ENCODE peak calls at places on chromosomes 6 and 20, in four cellular contexts. E is A549, Z is esophagus muscularis mucosa, V is tibial nerve. A is an unnamed sample.

GRCh38 chr6:123810948-123811347 is 7.3 kb downstream of the NKAIN2 start:
- DNase-seq in E (no peak), Z (no peak), V (no peak), A (no peak)

GRCh38 chr6:13278184-13278583 is 50.2 kb downstream of the TBC1D7 start:
- DNase-seq in E (no peak), Z (no peak), V (no peak), A (no peak)

GRCh38 chr20:4985658-4986057 is 15.7 kb downstream of the SLC23A2 start:
- DNase-seq in E (no peak), Z (no peak), V (no peak), A (no peak)

GRCh38 chr6:160306284-160306683 is 41.9 kb upstream of the SLC22A3 start:
- DNase-seq in E (no peak), Z (peak), V (no peak), A (no peak)

GRCh38 chr6:10177703-10178102 is 237.2 kb downstream of the TFAP2A start:
- DNase-seq in E (peak), Z (no peak), V (no peak), A (no peak)

GRCh38 chr20:43917380-43917779 is 2.7 kb downstream of the TOX2 start:
- DNase-seq in E (no peak), Z (no peak), V (no peak), A (no peak)

GRCh38 chr6:145151624-145152023 is 583.7 kb downstream of the EPM2A start:
- DNase-seq in E (no peak), Z (no peak), V (no peak), A (no peak)

GRCh38 chr6:156955494-156956183 is 178.5 kb downstream of the ARID1B start:
- DNase-seq in E (no peak), Z (no peak), V (no peak), A (no peak)

GRCh38 chr6:2434116-2434515 is 188.7 kb upstream of the GMDS start:
- DNase-seq in E (no peak), Z (peak), V (no peak), A (no peak)

GRCh38 chr6:43992783-43993505 is 134.3 kb downstream of the MRPL14 start:
- DNase-seq in E (no peak), Z (no peak), V (no peak), A (no peak)

GRCh38 chr20:41058007-41058673 is 29.5 kb downstream of the TOP1 start:
- DNase-seq in E (peak), Z (no peak), V (no peak), A (no peak)

GRCh38 chr6:29831776-29832175 is 4.2 kb downstream of the HLA-G start:
- DNase-seq in E (no peak), Z (no peak), V (no peak), A (no peak)

GRCh38 chr20:47276856-47277541 is 79.5 kb downstream of the ZMYND8 start:
- DNase-seq in E (no peak), Z (no peak), V (no peak), A (peak)

GRCh38 chr6:160357088-160357487 is 8.9 kb downstream of the SLC22A3 start:
- DNase-seq in E (no peak), Z (no peak), V (no peak), A (no peak)

GRCh38 chr6:74073429-74073828 is 377.4 kb downstream of the CD109 start:
- DNase-seq in E (no peak), Z (no peak), V (no peak), A (no peak)

GRCh38 chr6:157449610-157450009 is 68.6 kb downstream of the ZDHHC14 start:
- DNase-seq in E (no peak), Z (no peak), V (no peak), A (no peak)

DNA sequence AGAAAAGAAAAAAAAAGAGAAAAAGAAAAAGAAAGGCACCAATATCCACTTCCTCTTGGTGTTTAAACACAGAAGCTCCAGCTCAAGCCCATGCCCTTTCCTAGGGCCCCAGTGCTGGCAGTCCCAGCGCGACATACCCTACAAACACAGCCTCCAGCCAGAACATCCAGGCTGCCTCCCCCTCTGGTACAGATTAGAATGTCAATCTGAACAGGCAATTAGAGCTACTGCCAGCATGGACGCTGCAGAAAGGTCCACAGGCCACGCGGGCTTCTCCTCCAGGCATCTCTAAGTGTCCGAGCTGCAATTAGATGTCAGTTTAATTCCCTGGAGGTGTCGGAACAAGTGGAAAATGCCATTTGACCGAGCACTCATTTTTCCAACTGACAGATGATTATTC is 79.6 kb downstream of the ATP9A start:
- DNase-seq in E (no peak), Z (no peak), V (no peak), A (no peak)
- TF ChIP-seq EP300 in E (no peak), Z (no peak), V (no peak), A (no peak)

DNA sequence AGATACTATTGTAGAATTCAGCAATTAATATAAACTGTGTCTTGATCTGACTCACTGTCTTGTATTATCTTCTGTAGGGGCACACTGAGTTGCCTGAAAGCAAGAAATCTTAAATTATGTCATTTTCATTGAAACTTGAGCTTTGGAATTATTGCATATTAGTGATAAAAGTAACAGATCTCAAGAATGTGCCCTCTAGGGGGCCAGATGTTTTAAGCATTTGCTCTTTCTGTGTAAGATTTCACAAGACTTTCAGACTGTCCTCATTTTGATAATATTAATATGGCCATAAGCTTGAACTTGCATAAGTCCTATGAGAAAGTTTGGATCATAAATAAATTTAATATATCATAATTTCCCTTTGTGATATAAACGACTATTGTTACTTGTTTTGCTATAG is 55.5 kb upstream of the MYO6 start:
- DNase-seq in E (peak), Z (no peak), V (no peak), A (no peak)
- TF ChIP-seq CTCF in E (peak), Z (no peak), V (no peak), A (no peak)

GRCh38 chr6:125812394-125813231 is 21.9 kb downstream of the NCOA7 start:
- DNase-seq in E (peak), Z (no peak), V (no peak), A (no peak)
- TF ChIP-seq POLR2A in E (no peak), Z (no peak), V (no peak), A (no peak)

GRCh38 chr6:32047084-32047478 is 8.9 kb downstream of the CYP21A2 start:
- DNase-seq in E (no peak), Z (no peak), V (peak), A (no peak)
- TF ChIP-seq EP300 in E (no peak), Z (no peak), V (peak), A (no peak)

GRCh38 chr6:100574836-100575235 is 110.1 kb upstream of the SIM1 start:
- DNase-seq in E (no peak), Z (no peak), V (no peak), A (no peak)

GRCh38 chr6:100568255-100568654 is 103.5 kb upstream of the SIM1 start:
- DNase-seq in E (no peak), Z (no peak), V (no peak), A (no peak)

GRCh38 chr6:100577425-100577824 is 112.7 kb upstream of the SIM1 start:
- DNase-seq in E (no peak), Z (no peak), V (no peak), A (no peak)

GRCh38 chr6:100573169-100573568 is 108.4 kb upstream of the SIM1 start:
- DNase-seq in E (peak), Z (no peak), V (no peak), A (no peak)
- TF ChIP-seq CTCF in E (peak), Z (no peak), V (no peak), A (no peak)